ENCODE peak calls at places on chromosomes 1 and 21, in six cellular contexts. One of them, this sample, is unnamed.

GRCh38 chr1:153936011-153936802 is 10.3 kb downstream of the DENND4B start:
- DNase-seq in CD8-positive, alpha-beta T cell: no peak
- DNase-seq in AG10803: no peak
- DNase-seq in fibroblast of pulmonary artery: no peak
- DNase-seq in sigmoid colon: peak; percentile 29
- DNase-seq in GM12864: no peak
- DNase-seq in this sample: no peak

GRCh38 chr1:28507646-28508434 is 2.0 kb downstream of the RCC1 start:
- DNase-seq in AG10803: no peak
- DNase-seq in sigmoid colon: no peak
- DNase-seq in fibroblast of pulmonary artery: no peak
- DNase-seq in CD8-positive, alpha-beta T cell: no peak
- DNase-seq in GM12864: no peak
- DNase-seq in this sample: no peak

GRCh38 chr1:207848234-207848633 is 62.7 kb downstream of the CD34 start:
- DNase-seq in AG10803: peak; percentile 54
- DNase-seq in fibroblast of pulmonary artery: peak; percentile 77
- DNase-seq in sigmoid colon: peak; percentile 83
- DNase-seq in GM12864: no peak
- DNase-seq in CD8-positive, alpha-beta T cell: no peak
- DNase-seq in this sample: no peak

GRCh38 chr21:41901099-41901498 is 22.0 kb upstream of the PRDM15 start:
- DNase-seq in fibroblast of pulmonary artery: no peak
- DNase-seq in GM12864: no peak
- DNase-seq in sigmoid colon: peak; percentile 38
- DNase-seq in CD8-positive, alpha-beta T cell: no peak
- DNase-seq in AG10803: no peak
- DNase-seq in this sample: no peak

GRCh38 chr1:175870217-175870616 is 126.8 kb upstream of the TNR start:
- DNase-seq in fibroblast of pulmonary artery: no peak
- DNase-seq in GM12864: no peak
- DNase-seq in sigmoid colon: no peak
- DNase-seq in AG10803: no peak
- DNase-seq in CD8-positive, alpha-beta T cell: no peak
- DNase-seq in this sample: no peak

GRCh38 chr21:32348604-32349332 is 44.0 kb downstream of the URB1 start:
- DNase-seq in GM12864: no peak
- DNase-seq in sigmoid colon: no peak
- DNase-seq in CD8-positive, alpha-beta T cell: no peak
- DNase-seq in AG10803: no peak
- DNase-seq in fibroblast of pulmonary artery: no peak
- DNase-seq in this sample: no peak

GRCh38 chr1:58465825-58466617 is 80.5 kb downstream of the OMA1 start:
- DNase-seq in sigmoid colon: no peak
- DNase-seq in GM12864: no peak
- DNase-seq in CD8-positive, alpha-beta T cell: no peak
- DNase-seq in AG10803: peak; percentile 75
- DNase-seq in fibroblast of pulmonary artery: peak; percentile 41
- DNase-seq in this sample: no peak

GRCh38 chr1:53257454-53258081 is 19.2 kb upstream of the MAGOH start:
- DNase-seq in sigmoid colon: no peak
- DNase-seq in AG10803: no peak
- DNase-seq in GM12864: no peak
- DNase-seq in CD8-positive, alpha-beta T cell: no peak
- DNase-seq in fibroblast of pulmonary artery: no peak
- DNase-seq in this sample: no peak

GRCh38 chr1:60848583-60849188 is 233.7 kb upstream of the NFIA start:
- DNase-seq in GM12864: no peak
- DNase-seq in sigmoid colon: no peak
- DNase-seq in CD8-positive, alpha-beta T cell: no peak
- DNase-seq in fibroblast of pulmonary artery: peak; percentile 75
- DNase-seq in AG10803: peak; percentile 64
- DNase-seq in this sample: no peak

GRCh38 chr1:40478276-40478675 is 1.2 kb downstream of the ZFP69 start:
- DNase-seq in sigmoid colon: no peak
- DNase-seq in CD8-positive, alpha-beta T cell: no peak
- DNase-seq in GM12864: no peak
- DNase-seq in fibroblast of pulmonary artery: no peak
- DNase-seq in AG10803: peak; percentile 27
- DNase-seq in this sample: no peak

GRCh38 chr1:42433324-42433860 is 22.4 kb downstream of the ZMYND12 start:
- DNase-seq in sigmoid colon: no peak
- DNase-seq in AG10803: no peak
- DNase-seq in fibroblast of pulmonary artery: no peak
- DNase-seq in GM12864: no peak
- DNase-seq in CD8-positive, alpha-beta T cell: no peak
- DNase-seq in this sample: no peak

GRCh38 chr1:147545133-147545532 is 3.8 kb downstream of the BCL9 start:
- DNase-seq in AG10803: peak; percentile 68
- DNase-seq in CD8-positive, alpha-beta T cell: peak; percentile 86
- DNase-seq in fibroblast of pulmonary artery: peak; percentile 33
- DNase-seq in GM12864: no peak
- DNase-seq in sigmoid colon: no peak
- DNase-seq in this sample: peak; percentile 82

GRCh38 chr1:19888112-19888511 is 5.9 kb downstream of the OTUD3 start:
- DNase-seq in CD8-positive, alpha-beta T cell: no peak
- DNase-seq in sigmoid colon: no peak
- DNase-seq in AG10803: no peak
- DNase-seq in GM12864: no peak
- DNase-seq in fibroblast of pulmonary artery: no peak
- DNase-seq in this sample: no peak

GRCh38 chr1:152960452-152961044 is 9.9 kb upstream of the SPRR4 start:
- DNase-seq in AG10803: no peak
- DNase-seq in CD8-positive, alpha-beta T cell: no peak
- DNase-seq in sigmoid colon: no peak
- DNase-seq in fibroblast of pulmonary artery: no peak
- DNase-seq in GM12864: peak; percentile 8
- DNase-seq in this sample: no peak

GRCh38 chr1:51634618-51635017 is 17.7 kb downstream of the OSBPL9 start:
- DNase-seq in GM12864: no peak
- DNase-seq in CD8-positive, alpha-beta T cell: no peak
- DNase-seq in fibroblast of pulmonary artery: no peak
- DNase-seq in AG10803: no peak
- DNase-seq in sigmoid colon: no peak
- DNase-seq in this sample: no peak

GRCh38 chr1:10429868-10430215 is 391 bp upstream of the CENPS start:
- DNase-seq in fibroblast of pulmonary artery: peak; percentile 42
- DNase-seq in CD8-positive, alpha-beta T cell: no peak
- DNase-seq in sigmoid colon: no peak
- DNase-seq in GM12864: no peak
- DNase-seq in AG10803: no peak
- DNase-seq in this sample: no peak

GRCh38 chr1:216740334-216740733 is 17.1 kb upstream of the ESRRG start:
- DNase-seq in AG10803: no peak
- DNase-seq in fibroblast of pulmonary artery: no peak
- DNase-seq in sigmoid colon: no peak
- DNase-seq in CD8-positive, alpha-beta T cell: no peak
- DNase-seq in GM12864: no peak
- DNase-seq in this sample: no peak

GRCh38 chr1:216739771-216740170 is 16.5 kb upstream of the ESRRG start:
- DNase-seq in sigmoid colon: no peak
- DNase-seq in GM12864: no peak
- DNase-seq in fibroblast of pulmonary artery: no peak
- DNase-seq in AG10803: no peak
- DNase-seq in CD8-positive, alpha-beta T cell: no peak
- DNase-seq in this sample: no peak

DNA sequence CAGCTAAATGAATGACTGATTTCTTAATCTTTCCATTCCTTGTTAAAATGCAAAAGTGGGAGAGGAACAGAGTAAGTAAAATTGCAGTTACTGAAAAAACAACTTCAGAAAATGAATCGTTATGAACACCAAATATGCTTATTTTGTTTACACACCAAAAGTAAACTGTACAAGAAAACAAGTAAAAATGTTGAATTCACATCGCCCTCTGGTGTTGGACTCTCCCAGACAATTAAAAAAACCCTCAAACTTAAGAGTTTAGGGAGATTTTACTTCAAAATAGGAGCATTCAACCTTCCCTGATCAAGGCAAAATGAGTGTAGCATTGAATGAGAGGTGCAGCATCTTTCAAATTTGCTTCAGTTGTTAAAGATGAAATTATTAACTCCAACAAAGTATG is 19.4 kb upstream of the ESRRG start:
- DNase-seq in sigmoid colon: no peak
- DNase-seq in AG10803: no peak
- DNase-seq in GM12864: no peak
- DNase-seq in CD8-positive, alpha-beta T cell: no peak
- DNase-seq in fibroblast of pulmonary artery: peak; percentile 28
- DNase-seq in this sample: no peak
- TF ChIP-seq CTCF in sigmoid colon: no peak
- TF ChIP-seq CTCF in AG10803: peak; percentile 28
- TF ChIP-seq CTCF in GM12864: peak; percentile 4
- TF ChIP-seq CTCF in CD8-positive, alpha-beta T cell: no peak
- TF ChIP-seq CTCF in fibroblast of pulmonary artery: peak; percentile 41
- TF ChIP-seq CTCF in this sample: peak; percentile 64

DNA sequence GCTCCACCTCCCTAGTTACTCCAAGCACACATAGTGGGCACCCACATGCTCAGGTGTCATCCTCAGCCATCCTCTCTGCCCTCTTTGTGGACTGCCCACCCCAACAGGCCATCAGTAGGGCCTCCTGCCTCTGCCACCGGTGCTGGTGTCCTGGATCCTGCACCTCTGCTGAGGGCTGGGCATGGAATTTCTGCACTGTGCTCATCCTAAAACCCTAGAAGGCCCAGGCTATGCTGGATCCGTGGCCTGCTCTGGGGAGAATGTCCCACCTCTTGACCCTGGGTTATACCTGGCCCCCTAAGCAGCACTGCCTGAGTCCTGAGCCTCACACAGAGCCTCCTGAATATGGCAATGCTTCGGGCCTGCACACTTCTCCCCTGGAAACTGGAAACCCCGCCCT is 318.3 kb downstream of the MATN1 start:
- DNase-seq in sigmoid colon: peak; percentile 33
- DNase-seq in CD8-positive, alpha-beta T cell: no peak
- DNase-seq in fibroblast of pulmonary artery: no peak
- DNase-seq in GM12864: no peak
- DNase-seq in AG10803: no peak
- DNase-seq in this sample: no peak
- H3K4me3 ChIP-seq in sigmoid colon: no peak overlapping the region
- H3K4me3 ChIP-seq in CD8-positive, alpha-beta T cell: no peak overlapping the region
- H3K4me3 ChIP-seq in fibroblast of pulmonary artery: no peak overlapping the region
- H3K4me3 ChIP-seq in GM12864: no peak overlapping the region
- H3K4me3 ChIP-seq in AG10803: no peak overlapping the region
- H3K4me3 ChIP-seq in this sample: no peak overlapping the region

DNA sequence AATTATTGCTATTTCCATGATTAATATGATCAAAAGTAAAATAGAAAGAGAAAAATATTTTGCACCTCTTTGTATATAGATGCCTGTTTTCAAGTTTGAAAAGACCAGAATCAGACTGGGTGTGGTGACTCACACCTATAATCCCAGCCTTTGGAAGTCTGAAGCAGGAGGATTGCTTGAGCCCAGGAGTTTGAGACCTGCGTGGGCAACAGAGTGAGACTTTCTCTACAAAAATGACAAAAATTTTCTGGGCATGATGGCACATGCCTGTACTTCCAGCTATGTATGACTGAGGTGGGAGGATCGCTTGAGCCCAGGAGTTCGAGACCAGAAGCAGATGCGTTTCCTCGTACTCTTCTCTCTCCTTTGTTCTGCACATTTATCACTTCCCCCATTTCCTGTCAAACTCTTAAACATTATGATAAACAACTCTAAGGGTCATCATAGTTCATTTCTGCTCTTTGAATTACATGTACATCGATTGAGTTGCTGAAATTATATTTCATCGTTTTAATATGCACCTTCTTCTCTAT is 309.9 kb upstream of the SNX7 start:
- DNase-seq in GM12864: no peak
- DNase-seq in sigmoid colon: no peak
- DNase-seq in AG10803: no peak
- DNase-seq in fibroblast of pulmonary artery: no peak
- DNase-seq in CD8-positive, alpha-beta T cell: no peak
- DNase-seq in this sample: no peak
- TF ChIP-seq CTCF in GM12864: no peak
- TF ChIP-seq CTCF in sigmoid colon: no peak
- TF ChIP-seq CTCF in AG10803: no peak
- TF ChIP-seq CTCF in fibroblast of pulmonary artery: no peak
- TF ChIP-seq CTCF in CD8-positive, alpha-beta T cell: no peak
- TF ChIP-seq CTCF in this sample: no peak

GRCh38 chr1:80008934-80009333 is 1002.4 kb upstream of the ADGRL4 start:
- DNase-seq in AG10803: no peak
- DNase-seq in GM12864: no peak
- DNase-seq in fibroblast of pulmonary artery: no peak
- DNase-seq in CD8-positive, alpha-beta T cell: no peak
- DNase-seq in sigmoid colon: no peak
- DNase-seq in this sample: no peak
- H3K4me3 ChIP-seq in AG10803: no peak overlapping the region
- H3K4me3 ChIP-seq in GM12864: no peak overlapping the region
- H3K4me3 ChIP-seq in fibroblast of pulmonary artery: no peak overlapping the region
- H3K4me3 ChIP-seq in CD8-positive, alpha-beta T cell: no peak overlapping the region
- H3K4me3 ChIP-seq in sigmoid colon: no peak overlapping the region
- H3K4me3 ChIP-seq in this sample: no peak overlapping the region

GRCh38 chr1:165914136-165914798 is 86.9 kb downstream of the UCK2 start:
- DNase-seq in AG10803: peak; percentile 85
- DNase-seq in fibroblast of pulmonary artery: peak; percentile 92
- DNase-seq in GM12864: peak; percentile 52
- DNase-seq in CD8-positive, alpha-beta T cell: peak; percentile 69
- DNase-seq in sigmoid colon: peak; percentile 69
- DNase-seq in this sample: no peak
- TF ChIP-seq CTCF in AG10803: peak; percentile 98
- TF ChIP-seq CTCF in fibroblast of pulmonary artery: peak; percentile 93
- TF ChIP-seq CTCF in GM12864: peak; percentile 84
- TF ChIP-seq CTCF in CD8-positive, alpha-beta T cell: peak; percentile 96
- TF ChIP-seq CTCF in sigmoid colon: peak; percentile 88
- TF ChIP-seq CTCF in this sample: peak; percentile 97

GRCh38 chr1:156897078-156897825 is 3.7 kb downstream of the PEAR1 start:
- DNase-seq in GM12864: no peak
- DNase-seq in fibroblast of pulmonary artery: peak; percentile 57
- DNase-seq in CD8-positive, alpha-beta T cell: no peak
- DNase-seq in sigmoid colon: no peak
- DNase-seq in AG10803: peak; percentile 70
- DNase-seq in this sample: no peak
- H3K4me3 ChIP-seq in GM12864: no peak overlapping the region
- H3K4me3 ChIP-seq in fibroblast of pulmonary artery: peak overlapping the region; percentile 24
- H3K4me3 ChIP-seq in CD8-positive, alpha-beta T cell: no peak overlapping the region
- H3K4me3 ChIP-seq in sigmoid colon: no peak overlapping the region
- H3K4me3 ChIP-seq in AG10803: no peak overlapping the region
- H3K4me3 ChIP-seq in this sample: no peak overlapping the region

GRCh38 chr1:231584117-231584516 is 42.5 kb upstream of the DISC1 start:
- DNase-seq in AG10803: peak; percentile 69
- DNase-seq in CD8-positive, alpha-beta T cell: no peak
- DNase-seq in sigmoid colon: no peak
- DNase-seq in fibroblast of pulmonary artery: peak; percentile 90
- DNase-seq in GM12864: no peak
- DNase-seq in this sample: no peak
- TF ChIP-seq CTCF in AG10803: no peak
- TF ChIP-seq CTCF in CD8-positive, alpha-beta T cell: no peak
- TF ChIP-seq CTCF in sigmoid colon: no peak
- TF ChIP-seq CTCF in fibroblast of pulmonary artery: peak; percentile 45
- TF ChIP-seq CTCF in GM12864: no peak
- TF ChIP-seq CTCF in this sample: peak; percentile 41